ENCODE peak calls at places on chromosome 6, in nine cellular contexts. One of them, this sample, is unnamed.

GRCh38 chr6:143677891-143678737 is at the start of gene PHACTR2:
- DNase-seq in HT1080: peak; percentile 52
- DNase-seq in amygdala: peak; percentile 30
- DNase-seq in amniotic stem cell: no peak
- DNase-seq in HTR-8/SVneo: peak; percentile 50
- DNase-seq in osteocyte: peak; percentile 87
- DNase-seq in NCI-H1105: peak; percentile 44
- DNase-seq in heart right ventricle: peak; percentile 86
- DNase-seq in ascending aorta: peak; percentile 92
- DNase-seq in this sample: peak; percentile 38

GRCh38 chr6:28393912-28394662 is 5.5 kb downstream of the ZSCAN12 start:
- DNase-seq in HT1080: peak; percentile 11
- DNase-seq in amygdala: no peak
- DNase-seq in amniotic stem cell: no peak
- DNase-seq in HTR-8/SVneo: no peak
- DNase-seq in osteocyte: no peak
- DNase-seq in NCI-H1105: no peak
- DNase-seq in heart right ventricle: no peak
- DNase-seq in ascending aorta: no peak
- DNase-seq in this sample: no peak

GRCh38 chr6:42933195-42933594 is 3.9 kb downstream of the CNPY3 start:
- DNase-seq in HT1080: no peak
- DNase-seq in amygdala: no peak
- DNase-seq in amniotic stem cell: no peak
- DNase-seq in HTR-8/SVneo: no peak
- DNase-seq in osteocyte: no peak
- DNase-seq in NCI-H1105: no peak
- DNase-seq in heart right ventricle: no peak
- DNase-seq in ascending aorta: no peak
- DNase-seq in this sample: no peak

GRCh38 chr6:46044876-46045617 is 29.4 kb upstream of the CLIC5 start:
- DNase-seq in HT1080: peak; percentile 87
- DNase-seq in amygdala: no peak
- DNase-seq in amniotic stem cell: peak; percentile 66
- DNase-seq in HTR-8/SVneo: peak; percentile 64
- DNase-seq in osteocyte: no peak
- DNase-seq in NCI-H1105: no peak
- DNase-seq in heart right ventricle: peak; percentile 75
- DNase-seq in ascending aorta: peak; percentile 81
- DNase-seq in this sample: no peak

GRCh38 chr6:42451146-42451594 is 556 bp downstream of the TRERF1 start:
- DNase-seq in HT1080: no peak
- DNase-seq in amygdala: no peak
- DNase-seq in amniotic stem cell: no peak
- DNase-seq in HTR-8/SVneo: peak; percentile 28
- DNase-seq in osteocyte: no peak
- DNase-seq in NCI-H1105: no peak
- DNase-seq in heart right ventricle: no peak
- DNase-seq in ascending aorta: no peak
- DNase-seq in this sample: no peak

GRCh38 chr6:48978016-48978415 is 485.0 kb downstream of the MMUT start:
- DNase-seq in HT1080: peak; percentile 10
- DNase-seq in amygdala: no peak
- DNase-seq in amniotic stem cell: no peak
- DNase-seq in HTR-8/SVneo: no peak
- DNase-seq in osteocyte: no peak
- DNase-seq in NCI-H1105: no peak
- DNase-seq in heart right ventricle: no peak
- DNase-seq in ascending aorta: no peak
- DNase-seq in this sample: no peak

GRCh38 chr6:122754191-122754731 is 25.3 kb upstream of the FABP7 start:
- DNase-seq in HT1080: no peak
- DNase-seq in amygdala: no peak
- DNase-seq in amniotic stem cell: no peak
- DNase-seq in HTR-8/SVneo: no peak
- DNase-seq in osteocyte: no peak
- DNase-seq in NCI-H1105: no peak
- DNase-seq in heart right ventricle: no peak
- DNase-seq in ascending aorta: no peak
- DNase-seq in this sample: no peak

GRCh38 chr6:152124432-152125074 is 317.1 kb downstream of the ESR1 start:
- DNase-seq in HT1080: peak; percentile 46
- DNase-seq in amygdala: no peak
- DNase-seq in amniotic stem cell: peak; percentile 38
- DNase-seq in HTR-8/SVneo: peak; percentile 41
- DNase-seq in osteocyte: no peak
- DNase-seq in NCI-H1105: peak; percentile 11
- DNase-seq in heart right ventricle: no peak
- DNase-seq in ascending aorta: no peak
- DNase-seq in this sample: peak; percentile 16